ENCODE peak calls at places on chromosomes 2 and 18, in five cellular contexts. A is hepatocyte, X is aorta, I is ascending aorta, B is tibial nerve. L is an unnamed sample.
A peak's percentile ranks its signal among the peaks of the same experiment; 100 is the strongest.

GRCh38 chr18:41870191-41870590 is 84.8 kb upstream of the PIK3C3 start:
- DNase-seq in A (no peak), X (no peak), I (no peak), B (no peak), L (no peak)

GRCh38 chr2:12549641-12550040 is 167.1 kb upstream of the TRIB2 start:
- DNase-seq in A (no peak), X (no peak), I (no peak), B (no peak), L (no peak)

GRCh38 chr2:96148410-96149217 is 3.4 kb upstream of the DUSP2 start:
- DNase-seq in A (peak; percentile 86), X (peak; percentile 91), I (peak; percentile 93), B (peak; percentile 44), L (peak; percentile 77)

GRCh38 chr18:26642461-26643348 is 94.4 kb upstream of the KCTD1 start:
- DNase-seq in A (no peak), X (no peak), I (no peak), B (no peak), L (no peak)

GRCh38 chr2:153479527-153479926 is 965 bp upstream of the RPRM start:
- DNase-seq in A (no peak), X (no peak), I (no peak), B (no peak), L (no peak)

GRCh38 chr2:113760400-113760799 is 4.0 kb upstream of the SLC35F5 start:
- DNase-seq in A (no peak), X (no peak), I (no peak), B (no peak), L (no peak)

GRCh38 chr2:30664761-30665358 is 142.4 kb downstream of the CAPN13 start:
- DNase-seq in A (peak; percentile 59), X (peak; percentile 60), I (no peak), B (no peak), L (no peak)

GRCh38 chr2:222038086-222038802 is 260.6 kb downstream of the PAX3 start:
- DNase-seq in A (no peak), X (no peak), I (no peak), B (no peak), L (no peak)

GRCh38 chr2:146123714-146124113 is 1603.8 kb upstream of the ZEB2 start:
- DNase-seq in A (peak; percentile 1), X (no peak), I (no peak), B (no peak), L (no peak)

GRCh38 chr2:194166818-194167217 is 1490.2 kb upstream of the SLC39A10 start:
- DNase-seq in A (peak; percentile 52), X (no peak), I (no peak), B (no peak), L (peak; percentile 25)

GRCh38 chr18:5073026-5073944 is 123.8 kb downstream of the AKAIN1 start:
- DNase-seq in A (peak; percentile 65), X (no peak), I (no peak), B (peak; percentile 11), L (peak; percentile 21)

GRCh38 chr18:42052137-42052708 is 97.2 kb downstream of the PIK3C3 start:
- DNase-seq in A (peak; percentile 34), X (no peak), I (no peak), B (no peak), L (no peak)

GRCh38 chr2:174636979-174637378 is 39.4 kb upstream of the WIPF1 start:
- DNase-seq in A (no peak), X (no peak), I (no peak), B (no peak), L (no peak)

GRCh38 chr2:121856358-121856757 is 100.9 kb downstream of the TSN start:
- DNase-seq in A (no peak), X (no peak), I (no peak), B (no peak), L (no peak)

GRCh38 chr18:23650963-23651927 is 11.5 kb downstream of the ANKRD29 start:
- DNase-seq in A (peak; percentile 46), X (no peak), I (no peak), B (no peak), L (no peak)

GRCh38 chr2:27870724-27871123 is 19.5 kb downstream of the RBKS start:
- DNase-seq in A (no peak), X (no peak), I (no peak), B (no peak), L (no peak)

GRCh38 chr2:118050386-118050785 is 36.5 kb upstream of the CCDC93 start:
- DNase-seq in A (no peak), X (no peak), I (no peak), B (no peak), L (no peak)

GRCh38 chr2:73116182-73116960 is 3.6 kb upstream of the RAB11FIP5 start:
- DNase-seq in A (no peak), X (no peak), I (no peak), B (no peak), L (no peak)

GRCh38 chr18:74631242-74632087 is 33.8 kb downstream of the ZNF407 start:
- DNase-seq in A (no peak), X (no peak), I (no peak), B (no peak), L (no peak)

GRCh38 chr2:241040081-241040803 is 41.8 kb downstream of the SNED1 start:
- DNase-seq in A (no peak), X (no peak), I (no peak), B (no peak), L (no peak)

GRCh38 chr2:189203177-189203799 is 23.7 kb upstream of the COL5A2 start:
- DNase-seq in A (no peak), X (no peak), I (no peak), B (no peak), L (no peak)

GRCh38 chr2:218806346-218806978 is 24.5 kb downstream of the CYP27A1 start:
- DNase-seq in A (peak; percentile 87), X (peak; percentile 89), I (peak; percentile 95), B (peak; percentile 88), L (peak; percentile 24)

GRCh38 chr18:51980101-51980500 is 359.9 kb upstream of the DCC start:
- DNase-seq in A (no peak), X (no peak), I (no peak), B (no peak), L (no peak)
- H3K9me3 ChIP-seq in A (no peaks in the 10 kb centered on the region), X (no peaks in the 10 kb centered on the region), I (no peaks in the 10 kb centered on the region), B (no peaks in the 10 kb centered on the region), L (no peaks in the 10 kb centered on the region)

DNA sequence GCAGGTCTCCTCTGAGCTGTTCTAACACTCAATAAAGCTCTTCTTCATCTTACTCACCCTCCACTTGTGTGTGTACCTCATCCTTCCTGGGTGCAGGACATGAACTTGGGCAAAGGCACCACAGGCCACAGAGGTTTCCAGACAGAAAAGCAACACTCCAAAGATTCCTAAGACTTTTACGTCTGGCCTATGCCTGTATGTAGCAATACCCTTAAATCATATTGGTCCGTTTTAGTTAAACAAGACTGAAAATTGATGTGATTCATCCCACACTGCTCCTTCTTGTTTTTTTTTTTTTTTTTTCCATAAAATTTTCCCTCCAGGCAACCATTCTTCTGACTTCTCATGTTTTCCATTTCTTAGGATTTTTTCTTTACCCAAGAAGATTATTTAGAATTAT is 404.3 kb downstream of the PID1 start:
- DNase-seq in A (no peak), X (no peak), I (no peak), B (no peak), L (no peak)
- H3K9me3 ChIP-seq in A (no peaks in the 10 kb centered on the region), X (no peaks in the 10 kb centered on the region), I (no peaks in the 10 kb centered on the region), B (peaks cover 7% of the 10 kb centered on the region), L (no peaks in the 10 kb centered on the region)

GRCh38 chr18:53660306-53660705 is 564.2 kb downstream of the MBD2 start:
- DNase-seq in A (no peak), X (no peak), I (no peak), B (no peak), L (no peak)
- H3K9me3 ChIP-seq in A (no peaks in the 10 kb centered on the region), X (peaks cover 2% of the 10 kb centered on the region), I (no peaks in the 10 kb centered on the region), B (peaks cover 28% of the 10 kb centered on the region), L (no peaks in the 10 kb centered on the region)

GRCh38 chr2:160409480-160409879 is 84.1 kb downstream of the RBMS1 start:
- DNase-seq in A (no peak), X (no peak), I (no peak), B (no peak), L (no peak)

GRCh38 chr2:160408205-160408561 is 85.4 kb downstream of the RBMS1 start:
- DNase-seq in A (no peak), X (no peak), I (no peak), B (no peak), L (no peak)

GRCh38 chr2:160408575-160409291 is 84.9 kb downstream of the RBMS1 start:
- DNase-seq in A (peak; percentile 33), X (no peak), I (no peak), B (no peak), L (no peak)

GRCh38 chr2:160411167-160411566 is 82.4 kb downstream of the RBMS1 start:
- DNase-seq in A (no peak), X (no peak), I (peak; percentile 69), B (no peak), L (no peak)

DNA sequence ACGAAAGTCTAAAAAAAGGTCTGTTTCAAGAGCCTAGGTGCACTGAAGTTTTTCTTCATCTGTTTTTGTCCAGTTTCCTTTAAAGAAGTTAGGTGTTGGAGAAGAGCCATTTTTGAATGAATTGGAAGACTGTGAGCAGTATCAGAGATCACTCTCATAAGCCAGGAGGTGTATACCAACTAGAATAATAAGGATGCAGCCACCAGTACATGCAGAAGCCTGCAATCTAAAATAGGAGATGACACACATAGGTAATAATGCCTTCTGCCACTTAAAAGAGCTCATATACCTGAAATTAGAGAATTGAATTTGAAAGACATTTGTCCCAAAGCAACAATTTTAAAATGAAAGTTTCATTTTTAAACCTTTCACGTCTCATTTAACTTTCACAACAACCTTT is 81.7 kb downstream of the RBMS1 start:
- DNase-seq in A (no peak), X (no peak), I (no peak), B (no peak), L (no peak)
- H3K9me3 ChIP-seq in A (no peaks in the 10 kb centered on the region), X (no peaks in the 10 kb centered on the region), I (no peaks in the 10 kb centered on the region), B (no peaks in the 10 kb centered on the region), L (no peaks in the 10 kb centered on the region)

DNA sequence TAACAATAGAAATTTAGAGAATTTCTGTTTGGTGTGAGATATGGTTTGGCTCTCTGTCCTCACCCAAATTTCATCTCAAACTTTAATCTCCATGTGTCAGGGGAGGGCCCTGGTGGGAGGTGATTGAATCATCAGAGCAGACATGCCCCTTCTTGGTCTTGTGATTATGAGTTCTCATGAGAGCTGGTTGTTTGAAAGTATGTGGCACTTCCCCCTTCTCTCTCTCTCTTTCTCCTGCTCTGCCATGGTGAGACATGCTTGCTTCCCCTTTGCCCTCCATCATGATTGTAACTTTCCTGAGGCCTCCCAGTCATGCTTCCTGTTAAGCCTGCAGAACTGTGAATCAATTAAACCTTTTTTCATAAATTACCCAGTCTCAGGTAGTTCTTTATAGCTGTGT is 524.7 kb upstream of the ACVR2A start:
- DNase-seq in A (no peak), X (no peak), I (no peak), B (no peak), L (no peak)
- H3K9me3 ChIP-seq in A (no peaks in the 10 kb centered on the region), X (peaks cover 4% of the 10 kb centered on the region), I (no peaks in the 10 kb centered on the region), B (peaks cover 30% of the 10 kb centered on the region), L (no peaks in the 10 kb centered on the region)

GRCh38 chr2:196131384-196131861 is 40.0 kb downstream of the STK17B start:
- DNase-seq in A (peak; percentile 28), X (peak; percentile 53), I (no peak), B (peak; percentile 48), L (peak; percentile 55)

GRCh38 chr2:196130039-196130825 is 41.1 kb downstream of the STK17B start:
- DNase-seq in A (no peak), X (no peak), I (no peak), B (no peak), L (no peak)

GRCh38 chr2:196125596-196125995 is 45.8 kb downstream of the STK17B start:
- DNase-seq in A (no peak), X (no peak), I (no peak), B (no peak), L (no peak)

GRCh38 chr2:196131949-196132925 is 39.1 kb downstream of the STK17B start:
- DNase-seq in A (no peak), X (no peak), I (no peak), B (no peak), L (no peak)

GRCh38 chr2:196128749-196129148 is 42.6 kb downstream of the STK17B start:
- DNase-seq in A (no peak), X (no peak), I (no peak), B (no peak), L (no peak)
- H3K9me3 ChIP-seq in A (peaks cover 12% of the 10 kb centered on the region), X (peaks cover 12% of the 10 kb centered on the region), I (peaks cover 21% of the 10 kb centered on the region), B (peaks cover 45% of the 10 kb centered on the region), L (peaks cover 5% of the 10 kb centered on the region)